ENCODE peak calls at places on chromosomes 5 and 9, in five cellular contexts. S is sciatic nerve, Y is EL, R is GM04503, L is midbrain. F is an unnamed sample.

GRCh38 chr9:75169623-75170022 is 81.3 kb downstream of the OSTF1 start:
- DNase-seq in Y (peak), S (no peak), L (no peak), R (no peak), F (peak)

GRCh38 chr5:88188458-88189132 is 80.0 kb downstream of the TMEM161B start:
- DNase-seq in L (no peak), S (no peak), R (no peak), Y (peak), F (no peak)

GRCh38 chr9:136321561-136321960 is 5.8 kb upstream of the GPSM1 start:
- DNase-seq in Y (no peak), L (no peak), R (no peak), S (no peak), F (no peak)

GRCh38 chr5:3994635-3995034 is 399.0 kb downstream of the IRX1 start:
- DNase-seq in S (no peak), R (no peak), L (no peak), Y (no peak), F (no peak)

GRCh38 chr5:174293481-174293880 is 248.0 kb downstream of the NSG2 start:
- DNase-seq in Y (no peak), S (no peak), L (no peak), R (no peak), F (no peak)

GRCh38 chr9:109574061-109574882 is 76.2 kb upstream of the PTPN3 start:
- DNase-seq in L (peak), Y (peak), S (no peak), R (peak), F (peak)

GRCh38 chr5:34756781-34757624 is 82.0 kb upstream of the TTC23L start:
- DNase-seq in L (no peak), R (no peak), Y (no peak), S (no peak), F (no peak)

GRCh38 chr9:16610538-16610937 is 259.9 kb downstream of the BNC2 start:
- DNase-seq in L (no peak), Y (no peak), S (no peak), R (no peak), F (no peak)

GRCh38 chr5:128290152-128290858 is 206.7 kb downstream of the SLC12A2 start:
- DNase-seq in S (no peak), Y (peak), R (no peak), L (no peak), F (peak)

GRCh38 chr5:164175083-164175482 is 669.7 kb downstream of the MAT2B start:
- DNase-seq in L (no peak), S (no peak), R (no peak), Y (no peak), F (peak)

GRCh38 chr5:78829811-78830499 is 155.2 kb downstream of the ARSB start:
- DNase-seq in S (peak), R (no peak), Y (no peak), L (peak), F (no peak)